ENCODE peak calls at places on chromosomes 2 and 18, in five cellular contexts. One of them, this sample, is unnamed.

GRCh38 chr2:126655500-126656310 is at the start of gene GYPC:
- DNase-seq in hypothalamus: no peak
- DNase-seq in AML-193: peak; percentile 69
- DNase-seq in epithelial cell of esophagus: no peak
- DNase-seq in GM13977: peak; percentile 84
- DNase-seq in this sample: peak; percentile 39

GRCh38 chr18:27412551-27412950 is 227.4 kb upstream of the CHST9 start:
- DNase-seq in hypothalamus: no peak
- DNase-seq in GM13977: no peak
- DNase-seq in AML-193: no peak
- DNase-seq in epithelial cell of esophagus: no peak
- DNase-seq in this sample: no peak

GRCh38 chr2:28052691-28053090 is 162.2 kb downstream of the BABAM2 start:
- DNase-seq in GM13977: no peak
- DNase-seq in hypothalamus: no peak
- DNase-seq in AML-193: no peak
- DNase-seq in epithelial cell of esophagus: peak; percentile 13
- DNase-seq in this sample: no peak

GRCh38 chr18:28158083-28158581 is 18.8 kb downstream of the CDH2 start:
- DNase-seq in epithelial cell of esophagus: no peak
- DNase-seq in GM13977: no peak
- DNase-seq in hypothalamus: peak; percentile 24
- DNase-seq in AML-193: no peak
- DNase-seq in this sample: no peak

GRCh38 chr18:46509530-46509929 is 147.5 kb downstream of the LOXHD1 start:
- DNase-seq in GM13977: no peak
- DNase-seq in AML-193: no peak
- DNase-seq in hypothalamus: no peak
- DNase-seq in epithelial cell of esophagus: no peak
- DNase-seq in this sample: no peak

GRCh38 chr18:65994294-65994693 is 243.5 kb downstream of the CDH7 start:
- DNase-seq in epithelial cell of esophagus: no peak
- DNase-seq in GM13977: no peak
- DNase-seq in hypothalamus: no peak
- DNase-seq in AML-193: no peak
- DNase-seq in this sample: no peak

GRCh38 chr18:37481491-37481890 is 84.1 kb downstream of the CELF4 start:
- DNase-seq in hypothalamus: no peak
- DNase-seq in AML-193: no peak
- DNase-seq in epithelial cell of esophagus: peak; percentile 2
- DNase-seq in GM13977: no peak
- DNase-seq in this sample: no peak

GRCh38 chr2:223797073-223797472 is 40.3 kb downstream of the AP1S3 start:
- DNase-seq in epithelial cell of esophagus: peak; percentile 98
- DNase-seq in hypothalamus: no peak
- DNase-seq in GM13977: no peak
- DNase-seq in AML-193: no peak
- DNase-seq in this sample: no peak

GRCh38 chr2:146634256-146635068 is 1210.4 kb upstream of the ACVR2A start:
- DNase-seq in GM13977: no peak
- DNase-seq in AML-193: no peak
- DNase-seq in epithelial cell of esophagus: peak; percentile 94
- DNase-seq in hypothalamus: no peak
- DNase-seq in this sample: no peak

GRCh38 chr2:53970898-53971681 is at the start of gene PSME4:
- DNase-seq in AML-193: peak; percentile 47
- DNase-seq in epithelial cell of esophagus: peak; percentile 94
- DNase-seq in hypothalamus: peak; percentile 85
- DNase-seq in GM13977: peak; percentile 96
- DNase-seq in this sample: peak; percentile 88

GRCh38 chr2:221752781-221753180 is 180.7 kb upstream of the EPHA4 start:
- DNase-seq in GM13977: no peak
- DNase-seq in AML-193: no peak
- DNase-seq in epithelial cell of esophagus: peak; percentile 17
- DNase-seq in hypothalamus: no peak
- DNase-seq in this sample: no peak

GRCh38 chr2:218125095-218125494 is 733 bp upstream of the CXCR2 start:
- DNase-seq in hypothalamus: no peak
- DNase-seq in epithelial cell of esophagus: no peak
- DNase-seq in AML-193: peak; percentile 63
- DNase-seq in GM13977: no peak
- DNase-seq in this sample: no peak

GRCh38 chr18:76584414-76585310 is 89.6 kb upstream of the ZNF516 start:
- DNase-seq in GM13977: no peak
- DNase-seq in hypothalamus: no peak
- DNase-seq in AML-193: no peak
- DNase-seq in epithelial cell of esophagus: no peak
- DNase-seq in this sample: no peak

GRCh38 chr2:42562474-42563144 is 5.8 kb upstream of the MTA3 start:
- DNase-seq in hypothalamus: no peak
- DNase-seq in GM13977: no peak
- DNase-seq in epithelial cell of esophagus: peak; percentile 77
- DNase-seq in AML-193: no peak
- DNase-seq in this sample: no peak

GRCh38 chr18:55320399-55321255 is 267.4 kb downstream of the TCF4 start:
- DNase-seq in AML-193: no peak
- DNase-seq in epithelial cell of esophagus: no peak
- DNase-seq in GM13977: no peak
- DNase-seq in hypothalamus: peak; percentile 48
- DNase-seq in this sample: no peak

GRCh38 chr2:190723397-190724090 is 74.7 kb downstream of the NAB1 start:
- DNase-seq in GM13977: no peak
- DNase-seq in hypothalamus: no peak
- DNase-seq in epithelial cell of esophagus: no peak
- DNase-seq in AML-193: no peak
- DNase-seq in this sample: no peak

GRCh38 chr18:57353940-57354461 is 1.6 kb downstream of the ST8SIA3 start:
- DNase-seq in AML-193: no peak
- DNase-seq in hypothalamus: peak; percentile 3
- DNase-seq in epithelial cell of esophagus: peak; percentile 52
- DNase-seq in GM13977: peak; percentile 76
- DNase-seq in this sample: no peak

GRCh38 chr2:145842002-145842401 is 1322.1 kb upstream of the ZEB2 start:
- DNase-seq in AML-193: no peak
- DNase-seq in hypothalamus: no peak
- DNase-seq in epithelial cell of esophagus: peak; percentile 31
- DNase-seq in GM13977: no peak
- DNase-seq in this sample: no peak

GRCh38 chr18:22632191-22632590 is 214.5 kb upstream of the CTAGE1 start:
- DNase-seq in hypothalamus: no peak
- DNase-seq in AML-193: no peak
- DNase-seq in epithelial cell of esophagus: no peak
- DNase-seq in GM13977: no peak
- DNase-seq in this sample: no peak

GRCh38 chr2:110655701-110656100 is 22.2 kb downstream of the BUB1 start:
- DNase-seq in hypothalamus: no peak
- DNase-seq in GM13977: no peak
- DNase-seq in epithelial cell of esophagus: peak; percentile 21
- DNase-seq in AML-193: no peak
- DNase-seq in this sample: no peak

GRCh38 chr18:9348079-9348671 is 13.6 kb downstream of the TWSG1 start:
- DNase-seq in AML-193: no peak
- DNase-seq in hypothalamus: no peak
- DNase-seq in epithelial cell of esophagus: no peak
- DNase-seq in GM13977: peak; percentile 22
- DNase-seq in this sample: no peak

GRCh38 chr18:10259934-10260333 is 194.5 kb upstream of the APCDD1 start:
- DNase-seq in GM13977: no peak
- DNase-seq in AML-193: no peak
- DNase-seq in hypothalamus: no peak
- DNase-seq in epithelial cell of esophagus: peak; percentile 21
- DNase-seq in this sample: no peak

GRCh38 chr2:202114798-202115197 is 41.7 kb downstream of the KIAA2012 start:
- DNase-seq in epithelial cell of esophagus: no peak
- DNase-seq in GM13977: no peak
- DNase-seq in hypothalamus: no peak
- DNase-seq in AML-193: peak; percentile 69
- DNase-seq in this sample: no peak

GRCh38 chr2:238459081-238459629 is 32.4 kb downstream of the ASB1 start:
- DNase-seq in GM13977: no peak
- DNase-seq in epithelial cell of esophagus: no peak
- DNase-seq in AML-193: no peak
- DNase-seq in hypothalamus: no peak
- DNase-seq in this sample: no peak

GRCh38 chr2:43358688-43359201 is 132.3 kb upstream of the ZFP36L2 start:
- DNase-seq in hypothalamus: no peak
- DNase-seq in GM13977: no peak
- DNase-seq in AML-193: no peak
- DNase-seq in epithelial cell of esophagus: no peak
- DNase-seq in this sample: no peak

GRCh38 chr2:165693838-165694237 is 100.2 kb downstream of the GALNT3 start:
- DNase-seq in hypothalamus: no peak
- DNase-seq in AML-193: no peak
- DNase-seq in epithelial cell of esophagus: no peak
- DNase-seq in GM13977: no peak
- DNase-seq in this sample: no peak

GRCh38 chr18:35458677-35459441 is 38.9 kb downstream of the INO80C start:
- DNase-seq in epithelial cell of esophagus: peak; percentile 56
- DNase-seq in GM13977: peak; percentile 27
- DNase-seq in hypothalamus: no peak
- DNase-seq in AML-193: no peak
- DNase-seq in this sample: no peak

GRCh38 chr2:32804205-32804604 is 142.5 kb upstream of the LTBP1 start:
- DNase-seq in AML-193: no peak
- DNase-seq in GM13977: no peak
- DNase-seq in hypothalamus: no peak
- DNase-seq in epithelial cell of esophagus: no peak
- DNase-seq in this sample: no peak

GRCh38 chr2:233202531-233202944 is 48.9 kb upstream of the ATG16L1 start:
- DNase-seq in AML-193: no peak
- DNase-seq in hypothalamus: no peak
- DNase-seq in GM13977: no peak
- DNase-seq in epithelial cell of esophagus: no peak
- DNase-seq in this sample: no peak

GRCh38 chr2:70557171-70557838 is 3.7 kb upstream of the TGFA start:
- DNase-seq in GM13977: no peak
- DNase-seq in hypothalamus: peak; percentile 57
- DNase-seq in AML-193: no peak
- DNase-seq in epithelial cell of esophagus: peak; percentile 50
- DNase-seq in this sample: no peak

GRCh38 chr2:151238527-151239487 is 22.9 kb downstream of the RBM43 start:
- DNase-seq in AML-193: peak; percentile 65
- DNase-seq in epithelial cell of esophagus: peak; percentile 79
- DNase-seq in GM13977: peak; percentile 50
- DNase-seq in hypothalamus: peak; percentile 25
- DNase-seq in this sample: no peak

GRCh38 chr2:64592994-64593655 is 60.6 kb downstream of the SERTAD2 start:
- DNase-seq in AML-193: no peak
- DNase-seq in hypothalamus: no peak
- DNase-seq in epithelial cell of esophagus: no peak
- DNase-seq in GM13977: no peak
- DNase-seq in this sample: no peak

This sample was measured in T-helper 22 cell.